ENCODE peak calls at places on chromosomes 16 and 17, in four cellular contexts. V, J, Y and M are unnamed samples.

GRCh38 chr16:24052466-24053324 is 203.4 kb upstream of the CACNG3 start:
- DNase-seq in J (no peak), Y (no peak), V (no peak), M (no peak)

GRCh38 chr16:69031877-69032301 is 73.6 kb upstream of the HAS3 start:
- DNase-seq in V (peak), J (no peak), Y (no peak), M (no peak)

GRCh38 chr17:27526603-27527002 is 70.4 kb downstream of the KSR1 start:
- DNase-seq in J (peak), Y (peak), V (peak), M (peak)

GRCh38 chr17:15180121-15180561 is 85.0 kb downstream of the PMP22 start:
- DNase-seq in V (no peak), J (no peak), Y (no peak), M (no peak)

GRCh38 chr16:29729116-29729521 is 16.7 kb downstream of the C16orf54 start:
- DNase-seq in J (peak), Y (peak), V (no peak), M (peak)

GRCh38 chr17:15883617-15884111 is 61.3 kb upstream of the ADORA2B start:
- DNase-seq in J (peak), V (no peak), Y (peak), M (peak)

GRCh38 chr17:73151888-73152633 is 12.7 kb upstream of the SSTR2 start:
- DNase-seq in J (no peak), Y (no peak), V (no peak), M (no peak)

GRCh38 chr17:29237476-29238132 is 9.1 kb upstream of the CRYBA1 start:
- DNase-seq in Y (peak), J (peak), V (no peak), M (peak)

GRCh38 chr17:45320349-45320930 is 3.6 kb upstream of the MAP3K14 start:
- DNase-seq in V (no peak), Y (peak), J (peak), M (peak)

GRCh38 chr17:75181608-75182318 is 996 bp downstream of the SUMO2 start:
- DNase-seq in Y (no peak), J (peak), V (no peak), M (no peak)

GRCh38 chr17:75499313-75500022 is 15.9 kb downstream of the CASKIN2 start:
- DNase-seq in V (no peak), J (no peak), Y (no peak), M (no peak)

GRCh38 chr16:2712546-2712945 is 7.5 kb downstream of the PRSS27 start:
- DNase-seq in V (peak), Y (no peak), J (no peak), M (no peak)

GRCh38 chr16:78669994-78670393 is 570.5 kb downstream of the WWOX start:
- DNase-seq in J (no peak), Y (peak), V (peak), M (peak)

GRCh38 chr16:87918314-87918713 is 18.0 kb downstream of the CA5A start:
- DNase-seq in Y (peak), J (peak), V (no peak), M (peak)

GRCh38 chr16:50303605-50304466 is 37.5 kb downstream of the ADCY7 start:
- DNase-seq in V (no peak), Y (peak), J (peak), M (no peak)

GRCh38 chr16:3187798-3188674 is at the start of gene OR1F1:
- DNase-seq in Y (peak), J (peak), V (no peak), M (peak)

GRCh38 chr17:3843935-3844516 is 2.0 kb downstream of the NCBP3 start:
- DNase-seq in V (peak), J (peak), Y (peak), M (peak)
- TF ChIP-seq CTCF in V (peak), J (peak), Y (peak), M (peak)

DNA sequence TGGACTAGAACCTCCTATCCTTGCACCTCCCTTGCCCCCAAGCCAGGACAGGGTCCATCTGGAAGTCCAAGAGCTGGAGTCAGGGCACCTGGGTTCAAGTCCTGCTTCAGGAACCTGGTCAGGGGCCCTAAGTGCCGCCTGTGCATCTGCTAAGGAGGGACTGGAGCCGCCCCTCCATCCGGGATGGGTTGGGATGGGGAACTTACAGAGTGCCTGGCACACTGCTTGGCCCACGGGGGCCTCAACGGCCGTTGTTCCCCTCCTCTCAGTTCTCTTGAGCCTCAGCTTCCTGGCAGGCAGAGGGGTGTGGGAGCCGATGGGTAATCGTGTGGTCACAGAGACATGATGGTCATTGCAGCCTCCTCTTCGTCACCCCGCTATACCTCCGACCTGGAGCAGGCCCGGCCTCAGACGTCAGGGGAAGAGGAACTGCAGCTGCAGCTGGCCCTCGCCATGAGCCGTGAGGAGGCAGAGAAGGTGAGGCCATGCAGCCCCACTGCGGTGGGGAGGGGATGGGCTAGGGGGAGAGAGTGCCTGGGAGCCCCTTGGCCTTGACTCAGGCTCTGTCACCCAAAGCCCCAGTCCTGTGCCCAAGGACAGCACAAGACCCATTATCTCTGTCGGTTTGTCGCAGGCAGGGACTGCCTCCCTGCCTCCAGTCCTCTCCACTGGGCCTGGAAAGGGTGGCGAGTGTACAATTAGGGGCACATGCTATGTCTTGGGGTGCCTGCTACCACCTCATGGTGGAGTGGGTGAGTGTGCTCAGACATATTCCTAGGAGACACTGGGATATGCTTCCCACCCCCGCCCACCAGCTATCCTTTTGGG is 5.4 kb downstream of the EPN3 start:
- DNase-seq in V (no peak), J (no peak), Y (no peak), M (no peak)
- H3K4me3 ChIP-seq in V (no peak), J (no peak), Y (no peak), M (no peak)

DNA sequence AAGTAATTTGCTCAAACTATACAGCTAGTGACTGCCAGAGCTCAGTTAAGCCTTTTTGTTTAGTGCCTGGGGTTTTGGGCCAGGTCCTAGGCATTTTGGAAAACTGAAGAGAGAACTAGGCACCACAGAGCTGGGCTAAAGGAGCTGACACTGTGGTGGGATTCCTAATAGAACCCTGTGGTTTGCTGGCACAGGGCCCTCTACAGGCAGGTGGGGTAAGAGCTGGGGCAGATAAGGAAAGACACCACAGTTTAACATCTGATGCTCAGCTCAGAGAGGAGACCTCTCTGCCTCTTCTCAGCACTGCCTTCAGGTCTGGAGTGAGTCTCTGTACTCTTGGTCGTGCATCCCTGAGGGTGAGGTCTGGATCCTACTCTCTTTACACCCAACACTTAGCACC is 121.2 kb downstream of the SNX11 start:
- DNase-seq in Y (no peak), V (no peak), J (no peak), M (no peak)
- TF ChIP-seq CTCF in Y (no peak), V (no peak), J (peak), M (no peak)

DNA sequence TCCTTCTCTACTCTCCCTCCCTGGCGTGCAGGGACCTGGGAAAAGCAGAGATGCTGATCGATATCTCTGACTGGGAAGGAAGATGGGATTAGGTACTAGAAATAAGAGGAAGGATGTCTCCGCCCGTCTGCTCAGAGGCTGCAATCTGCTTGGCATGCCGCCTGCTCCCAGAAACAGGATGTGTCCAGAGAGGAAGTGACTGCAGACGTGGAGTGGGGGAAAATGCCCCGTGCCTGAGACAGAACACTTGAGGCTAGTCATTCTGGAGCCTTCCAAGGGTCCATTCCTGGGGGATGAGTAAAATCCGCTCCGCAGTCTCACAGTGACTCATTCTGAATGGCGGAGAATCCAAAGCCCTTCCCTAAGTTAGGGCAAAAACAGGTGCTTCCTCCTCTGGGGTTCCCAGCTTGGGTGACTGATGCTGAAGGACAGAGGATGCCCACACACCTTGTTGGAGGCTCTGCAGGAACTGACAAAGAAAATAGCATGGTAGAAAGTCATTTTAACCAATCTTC is 45.0 kb upstream of the SMURF2 start:
- DNase-seq in V (peak), Y (peak), J (peak), M (peak)
- H3K4me3 ChIP-seq in V (no peak), Y (no peak), J (no peak), M (peak)